ENCODE peak calls at places on chromosomes 12 and 14, in ten cellular contexts. One of them, this sample, is unnamed.

GRCh38 chr14:81400852-81401251 is 728 bp upstream of the STON2 start:
- DNase-seq in fibroblast of pulmonary artery: peak; percentile 88
- DNase-seq in uterus: peak; percentile 41
- DNase-seq in dorsolateral prefrontal cortex: no peak
- DNase-seq in choroid plexus epithelial cell: peak; percentile 91
- DNase-seq in OCI-LY7: no peak
- DNase-seq in tibial artery: peak; percentile 86
- DNase-seq in esophagus squamous epithelium: no peak
- DNase-seq in GM12865: no peak
- DNase-seq in cardiac muscle cell: peak; percentile 96
- DNase-seq in this sample: no peak

GRCh38 chr12:108267449-108267848 is 71.7 kb downstream of the CMKLR1 start:
- DNase-seq in dorsolateral prefrontal cortex: no peak
- DNase-seq in tibial artery: no peak
- DNase-seq in cardiac muscle cell: no peak
- DNase-seq in GM12865: no peak
- DNase-seq in choroid plexus epithelial cell: no peak
- DNase-seq in OCI-LY7: no peak
- DNase-seq in esophagus squamous epithelium: no peak
- DNase-seq in fibroblast of pulmonary artery: no peak
- DNase-seq in uterus: no peak
- DNase-seq in this sample: no peak

GRCh38 chr12:105025890-105026289 is 39.8 kb downstream of the NOPCHAP1 start:
- DNase-seq in esophagus squamous epithelium: no peak
- DNase-seq in tibial artery: peak; percentile 88
- DNase-seq in uterus: peak; percentile 59
- DNase-seq in fibroblast of pulmonary artery: peak; percentile 62
- DNase-seq in GM12865: no peak
- DNase-seq in dorsolateral prefrontal cortex: no peak
- DNase-seq in choroid plexus epithelial cell: peak; percentile 75
- DNase-seq in cardiac muscle cell: peak; percentile 72
- DNase-seq in OCI-LY7: no peak
- DNase-seq in this sample: no peak

GRCh38 chr14:77000340-77001235 is 27.9 kb downstream of the IRF2BPL start:
- DNase-seq in dorsolateral prefrontal cortex: no peak
- DNase-seq in OCI-LY7: peak; percentile 76
- DNase-seq in cardiac muscle cell: peak; percentile 64
- DNase-seq in esophagus squamous epithelium: no peak
- DNase-seq in tibial artery: peak; percentile 80
- DNase-seq in choroid plexus epithelial cell: peak; percentile 47
- DNase-seq in GM12865: peak; percentile 27
- DNase-seq in fibroblast of pulmonary artery: peak; percentile 72
- DNase-seq in uterus: no peak
- DNase-seq in this sample: no peak

GRCh38 chr12:82019533-82019932 is 260.4 kb upstream of the PPFIA2 start:
- DNase-seq in dorsolateral prefrontal cortex: no peak
- DNase-seq in esophagus squamous epithelium: no peak
- DNase-seq in choroid plexus epithelial cell: peak; percentile 29
- DNase-seq in GM12865: peak; percentile 2
- DNase-seq in fibroblast of pulmonary artery: peak; percentile 11
- DNase-seq in OCI-LY7: no peak
- DNase-seq in cardiac muscle cell: peak; percentile 26
- DNase-seq in uterus: no peak
- DNase-seq in tibial artery: no peak
- DNase-seq in this sample: no peak

GRCh38 chr12:104710940-104711725 is 247.0 kb downstream of the SLC41A2 start:
- DNase-seq in uterus: no peak
- DNase-seq in esophagus squamous epithelium: no peak
- DNase-seq in tibial artery: no peak
- DNase-seq in OCI-LY7: no peak
- DNase-seq in fibroblast of pulmonary artery: peak; percentile 89
- DNase-seq in dorsolateral prefrontal cortex: no peak
- DNase-seq in choroid plexus epithelial cell: peak; percentile 74
- DNase-seq in GM12865: no peak
- DNase-seq in cardiac muscle cell: peak; percentile 89
- DNase-seq in this sample: no peak

GRCh38 chr12:73867147-73867546 is 670.5 kb upstream of the ATXN7L3B start:
- DNase-seq in uterus: no peak
- DNase-seq in tibial artery: no peak
- DNase-seq in GM12865: no peak
- DNase-seq in OCI-LY7: no peak
- DNase-seq in dorsolateral prefrontal cortex: no peak
- DNase-seq in choroid plexus epithelial cell: no peak
- DNase-seq in fibroblast of pulmonary artery: peak; percentile 1
- DNase-seq in esophagus squamous epithelium: no peak
- DNase-seq in cardiac muscle cell: no peak
- DNase-seq in this sample: no peak

GRCh38 chr14:54343276-54344121 is 53.3 kb upstream of the CDKN3 start:
- DNase-seq in fibroblast of pulmonary artery: no peak
- DNase-seq in OCI-LY7: no peak
- DNase-seq in GM12865: no peak
- DNase-seq in uterus: no peak
- DNase-seq in esophagus squamous epithelium: no peak
- DNase-seq in cardiac muscle cell: peak; percentile 48
- DNase-seq in dorsolateral prefrontal cortex: no peak
- DNase-seq in choroid plexus epithelial cell: peak; percentile 84
- DNase-seq in tibial artery: no peak
- DNase-seq in this sample: no peak

GRCh38 chr12:78293039-78293686 is 462.5 kb downstream of the NAV3 start:
- DNase-seq in OCI-LY7: no peak
- DNase-seq in esophagus squamous epithelium: no peak
- DNase-seq in cardiac muscle cell: no peak
- DNase-seq in uterus: no peak
- DNase-seq in choroid plexus epithelial cell: peak; percentile 44
- DNase-seq in GM12865: no peak
- DNase-seq in fibroblast of pulmonary artery: peak; percentile 25
- DNase-seq in dorsolateral prefrontal cortex: no peak
- DNase-seq in tibial artery: no peak
- DNase-seq in this sample: no peak

GRCh38 chr12:31732926-31733548 is 4.2 kb upstream of the AMN1 start:
- DNase-seq in OCI-LY7: no peak
- DNase-seq in fibroblast of pulmonary artery: peak; percentile 84
- DNase-seq in tibial artery: no peak
- DNase-seq in choroid plexus epithelial cell: peak; percentile 89
- DNase-seq in cardiac muscle cell: peak; percentile 80
- DNase-seq in dorsolateral prefrontal cortex: no peak
- DNase-seq in esophagus squamous epithelium: no peak
- DNase-seq in GM12865: peak; percentile 79
- DNase-seq in uterus: no peak
- DNase-seq in this sample: no peak

GRCh38 chr12:51374346-51374745 is 16.9 kb downstream of the GALNT6 start:
- DNase-seq in OCI-LY7: no peak
- DNase-seq in esophagus squamous epithelium: no peak
- DNase-seq in fibroblast of pulmonary artery: peak; percentile 84
- DNase-seq in choroid plexus epithelial cell: peak; percentile 26
- DNase-seq in GM12865: no peak
- DNase-seq in tibial artery: no peak
- DNase-seq in dorsolateral prefrontal cortex: no peak
- DNase-seq in uterus: no peak
- DNase-seq in cardiac muscle cell: peak; percentile 75
- DNase-seq in this sample: no peak

GRCh38 chr14:91872011-91872476 is 4.7 kb upstream of the TC2N start:
- DNase-seq in choroid plexus epithelial cell: peak; percentile 31
- DNase-seq in OCI-LY7: peak; percentile 13
- DNase-seq in GM12865: peak; percentile 65
- DNase-seq in cardiac muscle cell: no peak
- DNase-seq in tibial artery: peak; percentile 91
- DNase-seq in uterus: no peak
- DNase-seq in fibroblast of pulmonary artery: peak; percentile 49
- DNase-seq in dorsolateral prefrontal cortex: no peak
- DNase-seq in esophagus squamous epithelium: no peak
- DNase-seq in this sample: peak; percentile 76

GRCh38 chr12:68237523-68238070 is 12.0 kb upstream of the IL26 start:
- DNase-seq in uterus: no peak
- DNase-seq in dorsolateral prefrontal cortex: no peak
- DNase-seq in choroid plexus epithelial cell: peak; percentile 24
- DNase-seq in GM12865: no peak
- DNase-seq in OCI-LY7: no peak
- DNase-seq in fibroblast of pulmonary artery: no peak
- DNase-seq in cardiac muscle cell: no peak
- DNase-seq in tibial artery: no peak
- DNase-seq in esophagus squamous epithelium: no peak
- DNase-seq in this sample: no peak

GRCh38 chr12:68240975-68241374 is 12.4 kb downstream of the IL22 start:
- DNase-seq in dorsolateral prefrontal cortex: no peak
- DNase-seq in OCI-LY7: peak; percentile 72
- DNase-seq in cardiac muscle cell: peak; percentile 39
- DNase-seq in GM12865: peak; percentile 88
- DNase-seq in tibial artery: no peak
- DNase-seq in uterus: peak; percentile 55
- DNase-seq in choroid plexus epithelial cell: peak; percentile 87
- DNase-seq in esophagus squamous epithelium: no peak
- DNase-seq in fibroblast of pulmonary artery: no peak
- DNase-seq in this sample: peak; percentile 62

GRCh38 chr12:68240079-68240478 is 13.3 kb downstream of the IL22 start:
- DNase-seq in uterus: peak; percentile 50
- DNase-seq in dorsolateral prefrontal cortex: no peak
- DNase-seq in tibial artery: no peak
- DNase-seq in GM12865: no peak
- DNase-seq in OCI-LY7: no peak
- DNase-seq in choroid plexus epithelial cell: peak; percentile 88
- DNase-seq in cardiac muscle cell: peak; percentile 82
- DNase-seq in fibroblast of pulmonary artery: peak; percentile 81
- DNase-seq in esophagus squamous epithelium: no peak
- DNase-seq in this sample: no peak

GRCh38 chr12:68237068-68237467 is 11.5 kb upstream of the IL26 start:
- DNase-seq in uterus: no peak
- DNase-seq in cardiac muscle cell: peak; percentile 50
- DNase-seq in tibial artery: no peak
- DNase-seq in fibroblast of pulmonary artery: no peak
- DNase-seq in dorsolateral prefrontal cortex: no peak
- DNase-seq in esophagus squamous epithelium: no peak
- DNase-seq in choroid plexus epithelial cell: peak; percentile 66
- DNase-seq in GM12865: no peak
- DNase-seq in OCI-LY7: no peak
- DNase-seq in this sample: no peak

DNA sequence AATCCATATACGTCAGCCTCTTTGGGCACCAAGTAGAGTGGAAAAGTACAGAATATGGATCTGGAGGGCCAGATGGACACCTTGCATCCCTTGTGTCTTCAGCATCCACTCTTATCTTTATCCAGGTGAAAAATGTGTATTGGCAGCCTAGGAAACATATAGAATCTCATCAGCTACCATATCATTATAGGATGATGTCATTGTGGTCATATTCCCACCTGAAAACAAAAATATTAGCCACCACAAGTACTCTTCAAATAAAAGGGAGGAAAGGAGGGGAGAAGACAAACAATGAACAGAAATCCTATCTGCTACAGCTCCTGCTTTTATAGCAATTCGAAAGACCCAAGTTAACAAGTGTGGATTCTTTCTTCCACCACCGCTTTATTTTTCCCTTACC is 13.7 kb upstream of the IL26 start:
- DNase-seq in GM12865: no peak
- DNase-seq in fibroblast of pulmonary artery: no peak
- DNase-seq in uterus: no peak
- DNase-seq in OCI-LY7: no peak
- DNase-seq in cardiac muscle cell: no peak
- DNase-seq in esophagus squamous epithelium: no peak
- DNase-seq in tibial artery: no peak
- DNase-seq in choroid plexus epithelial cell: no peak
- DNase-seq in dorsolateral prefrontal cortex: no peak
- DNase-seq in this sample: no peak
- H3K4me3 ChIP-seq in GM12865: no peak overlapping the region
- H3K4me3 ChIP-seq in fibroblast of pulmonary artery: no peak overlapping the region
- H3K4me3 ChIP-seq in uterus: no peak overlapping the region
- H3K4me3 ChIP-seq in OCI-LY7: no peak overlapping the region
- H3K4me3 ChIP-seq in cardiac muscle cell: no peak overlapping the region
- H3K4me3 ChIP-seq in esophagus squamous epithelium: no peak overlapping the region
- H3K4me3 ChIP-seq in tibial artery: no peak overlapping the region
- H3K4me3 ChIP-seq in choroid plexus epithelial cell: no peak overlapping the region
- H3K4me3 ChIP-seq in dorsolateral prefrontal cortex: no peak overlapping the region
- H3K4me3 ChIP-seq in this sample: no peak overlapping the region

DNA sequence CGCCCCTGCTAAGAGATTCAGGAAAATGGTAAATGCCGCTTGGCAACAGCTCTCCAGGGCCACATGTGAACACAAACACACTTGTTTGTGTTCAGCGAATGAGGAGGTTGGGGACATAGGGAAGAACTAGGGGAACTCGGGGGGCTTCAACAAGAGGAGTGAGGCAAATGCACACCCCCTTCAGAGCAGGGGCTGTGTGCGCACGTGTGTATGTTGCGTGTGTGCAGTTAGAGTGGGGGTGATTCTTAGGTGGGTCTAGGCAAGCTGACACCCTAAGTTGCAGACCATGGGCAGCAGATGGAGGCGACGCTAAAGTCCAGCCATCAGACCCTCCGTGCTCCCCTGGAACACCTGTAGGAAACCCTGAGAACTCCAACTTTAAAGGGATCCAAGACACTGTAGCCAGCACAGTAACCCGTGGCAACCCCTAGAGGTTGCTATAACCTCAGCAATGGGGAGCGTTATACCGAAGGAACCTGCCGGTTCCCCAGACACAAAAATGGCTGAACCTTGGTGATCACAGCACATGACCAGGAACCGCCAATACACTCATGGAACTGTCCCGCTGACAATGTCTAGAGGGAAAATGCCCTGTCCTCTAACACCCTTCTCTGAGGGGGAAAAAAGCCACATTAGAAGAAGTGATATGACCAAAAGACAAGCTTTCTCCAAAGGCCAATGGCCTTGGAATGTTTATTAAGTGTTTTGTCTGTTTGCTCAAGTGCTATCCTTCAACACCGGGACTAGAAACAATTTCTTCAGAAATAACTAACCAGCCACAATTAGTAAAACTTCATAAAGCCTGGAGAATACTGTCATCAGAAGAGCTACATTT is 86.5 kb upstream of the CEP83 start:
- DNase-seq in dorsolateral prefrontal cortex: peak; percentile 57
- DNase-seq in cardiac muscle cell: peak; percentile 83
- DNase-seq in choroid plexus epithelial cell: peak; percentile 88
- DNase-seq in esophagus squamous epithelium: no peak
- DNase-seq in tibial artery: no peak
- DNase-seq in uterus: no peak
- DNase-seq in GM12865: peak; percentile 79
- DNase-seq in OCI-LY7: peak; percentile 43
- DNase-seq in fibroblast of pulmonary artery: peak; percentile 84
- DNase-seq in this sample: no peak
- TF ChIP-seq CTCF in dorsolateral prefrontal cortex: peak; percentile 85
- TF ChIP-seq CTCF in cardiac muscle cell: peak; percentile 86
- TF ChIP-seq CTCF in choroid plexus epithelial cell: peak; percentile 94
- TF ChIP-seq CTCF in esophagus squamous epithelium: no peak
- TF ChIP-seq CTCF in tibial artery: peak; percentile 63
- TF ChIP-seq CTCF in uterus: peak; percentile 57
- TF ChIP-seq CTCF in GM12865: peak; percentile 67
- TF ChIP-seq CTCF in OCI-LY7: peak; percentile 72
- TF ChIP-seq CTCF in fibroblast of pulmonary artery: peak; percentile 88
- TF ChIP-seq CTCF in this sample: peak; percentile 76

GRCh38 chr12:127060310-127060847 is 1206.6 kb upstream of the TMEM132C start:
- DNase-seq in fibroblast of pulmonary artery: no peak
- DNase-seq in OCI-LY7: no peak
- DNase-seq in uterus: no peak
- DNase-seq in choroid plexus epithelial cell: no peak
- DNase-seq in esophagus squamous epithelium: no peak
- DNase-seq in GM12865: no peak
- DNase-seq in cardiac muscle cell: no peak
- DNase-seq in dorsolateral prefrontal cortex: no peak
- DNase-seq in tibial artery: no peak
- DNase-seq in this sample: no peak
- H3K4me3 ChIP-seq in fibroblast of pulmonary artery: no peak overlapping the region
- H3K4me3 ChIP-seq in OCI-LY7: no peak overlapping the region
- H3K4me3 ChIP-seq in uterus: no peak overlapping the region
- H3K4me3 ChIP-seq in choroid plexus epithelial cell: no peak overlapping the region
- H3K4me3 ChIP-seq in esophagus squamous epithelium: no peak overlapping the region
- H3K4me3 ChIP-seq in GM12865: no peak overlapping the region
- H3K4me3 ChIP-seq in cardiac muscle cell: no peak overlapping the region
- H3K4me3 ChIP-seq in dorsolateral prefrontal cortex: no peak overlapping the region
- H3K4me3 ChIP-seq in tibial artery: no peak overlapping the region
- H3K4me3 ChIP-seq in this sample: no peak overlapping the region

GRCh38 chr12:124369055-124369900 is 74.4 kb downstream of the RFLNA start:
- DNase-seq in dorsolateral prefrontal cortex: peak; percentile 74
- DNase-seq in uterus: peak; percentile 92
- DNase-seq in fibroblast of pulmonary artery: peak; percentile 97
- DNase-seq in cardiac muscle cell: peak; percentile 98
- DNase-seq in esophagus squamous epithelium: no peak
- DNase-seq in GM12865: no peak
- DNase-seq in OCI-LY7: no peak
- DNase-seq in choroid plexus epithelial cell: peak; percentile 96
- DNase-seq in tibial artery: peak; percentile 99
- DNase-seq in this sample: peak; percentile 94
- TF ChIP-seq CTCF in dorsolateral prefrontal cortex: no peak
- TF ChIP-seq CTCF in uterus: peak; percentile 58
- TF ChIP-seq CTCF in fibroblast of pulmonary artery: peak; percentile 31
- TF ChIP-seq CTCF in cardiac muscle cell: peak; percentile 54
- TF ChIP-seq CTCF in esophagus squamous epithelium: no peak
- TF ChIP-seq CTCF in GM12865: no peak
- TF ChIP-seq CTCF in OCI-LY7: no peak
- TF ChIP-seq CTCF in choroid plexus epithelial cell: peak; percentile 49
- TF ChIP-seq CTCF in tibial artery: peak; percentile 63
- TF ChIP-seq CTCF in this sample: peak; percentile 46